ENCODE peak calls at places on chromosome 15, in eight cellular contexts. One of them, this sample, is unnamed.

GRCh38 chr15:92075764-92076163 is 222.3 kb downstream of the SLCO3A1 start:
- DNase-seq in mucosa of gallbladder: no peak
- DNase-seq in fibroblast of lung: no peak
- DNase-seq in CD8-positive, alpha-beta T cell: no peak
- DNase-seq in tibial artery: no peak
- DNase-seq in NCI-H460: no peak
- DNase-seq in activated CD8-positive, alpha-beta T cell treated with anti-CD3 and anti-CD28 coated beads for 36 hours: no peak
- DNase-seq in AG10803: no peak
- DNase-seq in this sample: no peak

GRCh38 chr15:91049378-91050127 is 27.2 kb upstream of the VPS33B start:
- DNase-seq in AG10803: peak; percentile 68
- DNase-seq in tibial artery: peak; percentile 62
- DNase-seq in activated CD8-positive, alpha-beta T cell treated with anti-CD3 and anti-CD28 coated beads for 36 hours: peak; percentile 71
- DNase-seq in fibroblast of lung: peak; percentile 60
- DNase-seq in mucosa of gallbladder: peak; percentile 70
- DNase-seq in NCI-H460: peak; percentile 62
- DNase-seq in CD8-positive, alpha-beta T cell: peak; percentile 11
- DNase-seq in this sample: no peak

GRCh38 chr15:97972366-97972765 is 11.9 kb downstream of the ARRDC4 start:
- DNase-seq in CD8-positive, alpha-beta T cell: no peak
- DNase-seq in activated CD8-positive, alpha-beta T cell treated with anti-CD3 and anti-CD28 coated beads for 36 hours: no peak
- DNase-seq in AG10803: no peak
- DNase-seq in tibial artery: no peak
- DNase-seq in fibroblast of lung: no peak
- DNase-seq in NCI-H460: no peak
- DNase-seq in mucosa of gallbladder: no peak
- DNase-seq in this sample: no peak

GRCh38 chr15:69554321-69554961 is 101.8 kb downstream of the RPLP1 start:
- DNase-seq in fibroblast of lung: no peak
- DNase-seq in mucosa of gallbladder: peak; percentile 55
- DNase-seq in AG10803: no peak
- DNase-seq in activated CD8-positive, alpha-beta T cell treated with anti-CD3 and anti-CD28 coated beads for 36 hours: no peak
- DNase-seq in tibial artery: no peak
- DNase-seq in CD8-positive, alpha-beta T cell: no peak
- DNase-seq in NCI-H460: no peak
- DNase-seq in this sample: no peak

GRCh38 chr15:31508656-31509055 is 182.0 kb downstream of the KLF13 start:
- DNase-seq in CD8-positive, alpha-beta T cell: no peak
- DNase-seq in AG10803: no peak
- DNase-seq in tibial artery: no peak
- DNase-seq in mucosa of gallbladder: no peak
- DNase-seq in NCI-H460: no peak
- DNase-seq in fibroblast of lung: no peak
- DNase-seq in activated CD8-positive, alpha-beta T cell treated with anti-CD3 and anti-CD28 coated beads for 36 hours: no peak
- DNase-seq in this sample: no peak

GRCh38 chr15:82040395-82040794 is 5.4 kb downstream of the MEX3B start:
- DNase-seq in mucosa of gallbladder: no peak
- DNase-seq in CD8-positive, alpha-beta T cell: no peak
- DNase-seq in NCI-H460: no peak
- DNase-seq in activated CD8-positive, alpha-beta T cell treated with anti-CD3 and anti-CD28 coated beads for 36 hours: no peak
- DNase-seq in tibial artery: no peak
- DNase-seq in fibroblast of lung: no peak
- DNase-seq in AG10803: no peak
- DNase-seq in this sample: no peak

GRCh38 chr15:57041416-57041815 is 123.0 kb downstream of the TCF12 start:
- DNase-seq in AG10803: no peak
- DNase-seq in activated CD8-positive, alpha-beta T cell treated with anti-CD3 and anti-CD28 coated beads for 36 hours: no peak
- DNase-seq in mucosa of gallbladder: no peak
- DNase-seq in CD8-positive, alpha-beta T cell: no peak
- DNase-seq in NCI-H460: no peak
- DNase-seq in tibial artery: no peak
- DNase-seq in fibroblast of lung: no peak
- DNase-seq in this sample: no peak

GRCh38 chr15:71705151-71705550 is 105.2 kb upstream of the NR2E3 start:
- DNase-seq in AG10803: peak; percentile 65
- DNase-seq in tibial artery: no peak
- DNase-seq in NCI-H460: no peak
- DNase-seq in fibroblast of lung: peak; percentile 79
- DNase-seq in CD8-positive, alpha-beta T cell: no peak
- DNase-seq in mucosa of gallbladder: no peak
- DNase-seq in activated CD8-positive, alpha-beta T cell treated with anti-CD3 and anti-CD28 coated beads for 36 hours: no peak
- DNase-seq in this sample: no peak

GRCh38 chr15:52912172-52912571 is 122.0 kb upstream of the ONECUT1 start:
- DNase-seq in activated CD8-positive, alpha-beta T cell treated with anti-CD3 and anti-CD28 coated beads for 36 hours: no peak
- DNase-seq in tibial artery: no peak
- DNase-seq in CD8-positive, alpha-beta T cell: no peak
- DNase-seq in mucosa of gallbladder: no peak
- DNase-seq in NCI-H460: no peak
- DNase-seq in fibroblast of lung: no peak
- DNase-seq in AG10803: no peak
- DNase-seq in this sample: no peak

GRCh38 chr15:50181206-50181982 is 602 bp upstream of the SLC27A2 start:
- DNase-seq in activated CD8-positive, alpha-beta T cell treated with anti-CD3 and anti-CD28 coated beads for 36 hours: no peak
- DNase-seq in NCI-H460: no peak
- DNase-seq in CD8-positive, alpha-beta T cell: no peak
- DNase-seq in mucosa of gallbladder: no peak
- DNase-seq in tibial artery: no peak
- DNase-seq in AG10803: no peak
- DNase-seq in fibroblast of lung: no peak
- DNase-seq in this sample: no peak

GRCh38 chr15:44729394-44729913 is 6.9 kb upstream of the TRIM69 start:
- DNase-seq in CD8-positive, alpha-beta T cell: peak; percentile 45
- DNase-seq in tibial artery: no peak
- DNase-seq in mucosa of gallbladder: no peak
- DNase-seq in NCI-H460: no peak
- DNase-seq in fibroblast of lung: no peak
- DNase-seq in AG10803: no peak
- DNase-seq in activated CD8-positive, alpha-beta T cell treated with anti-CD3 and anti-CD28 coated beads for 36 hours: peak; percentile 59
- DNase-seq in this sample: no peak

GRCh38 chr15:68801572-68802148 is 19.0 kb downstream of the ANP32A start:
- DNase-seq in activated CD8-positive, alpha-beta T cell treated with anti-CD3 and anti-CD28 coated beads for 36 hours: no peak
- DNase-seq in mucosa of gallbladder: no peak
- DNase-seq in AG10803: no peak
- DNase-seq in fibroblast of lung: no peak
- DNase-seq in tibial artery: no peak
- DNase-seq in NCI-H460: no peak
- DNase-seq in CD8-positive, alpha-beta T cell: no peak
- DNase-seq in this sample: no peak

GRCh38 chr15:43292375-43293078 is 25.8 kb upstream of the TGM5 start:
- DNase-seq in fibroblast of lung: peak; percentile 65
- DNase-seq in mucosa of gallbladder: no peak
- DNase-seq in activated CD8-positive, alpha-beta T cell treated with anti-CD3 and anti-CD28 coated beads for 36 hours: no peak
- DNase-seq in tibial artery: no peak
- DNase-seq in CD8-positive, alpha-beta T cell: no peak
- DNase-seq in AG10803: peak; percentile 71
- DNase-seq in NCI-H460: no peak
- DNase-seq in this sample: no peak

GRCh38 chr15:63251701-63252100 is 25.7 kb upstream of the APH1B start:
- DNase-seq in NCI-H460: no peak
- DNase-seq in mucosa of gallbladder: no peak
- DNase-seq in CD8-positive, alpha-beta T cell: no peak
- DNase-seq in tibial artery: no peak
- DNase-seq in AG10803: no peak
- DNase-seq in fibroblast of lung: peak; percentile 24
- DNase-seq in activated CD8-positive, alpha-beta T cell treated with anti-CD3 and anti-CD28 coated beads for 36 hours: no peak
- DNase-seq in this sample: no peak

GRCh38 chr15:54840999-54841398 is 355.7 kb downstream of the RSL24D1 start:
- DNase-seq in AG10803: no peak
- DNase-seq in tibial artery: no peak
- DNase-seq in activated CD8-positive, alpha-beta T cell treated with anti-CD3 and anti-CD28 coated beads for 36 hours: no peak
- DNase-seq in fibroblast of lung: no peak
- DNase-seq in mucosa of gallbladder: no peak
- DNase-seq in NCI-H460: no peak
- DNase-seq in CD8-positive, alpha-beta T cell: no peak
- DNase-seq in this sample: no peak

GRCh38 chr15:47620960-47621681 is 96.2 kb upstream of the SEMA6D start:
- DNase-seq in AG10803: no peak
- DNase-seq in NCI-H460: no peak
- DNase-seq in CD8-positive, alpha-beta T cell: no peak
- DNase-seq in mucosa of gallbladder: no peak
- DNase-seq in fibroblast of lung: peak; percentile 6
- DNase-seq in activated CD8-positive, alpha-beta T cell treated with anti-CD3 and anti-CD28 coated beads for 36 hours: no peak
- DNase-seq in tibial artery: no peak
- DNase-seq in this sample: no peak

GRCh38 chr15:88440021-88440420 is 27.2 kb downstream of the MRPL46 start:
- DNase-seq in AG10803: peak; percentile 49
- DNase-seq in NCI-H460: no peak
- DNase-seq in fibroblast of lung: peak; percentile 95
- DNase-seq in mucosa of gallbladder: no peak
- DNase-seq in activated CD8-positive, alpha-beta T cell treated with anti-CD3 and anti-CD28 coated beads for 36 hours: no peak
- DNase-seq in CD8-positive, alpha-beta T cell: no peak
- DNase-seq in tibial artery: no peak
- DNase-seq in this sample: no peak

GRCh38 chr15:80951941-80952340 is 37.7 kb downstream of the MESD start:
- DNase-seq in tibial artery: no peak
- DNase-seq in AG10803: peak; percentile 17
- DNase-seq in NCI-H460: no peak
- DNase-seq in CD8-positive, alpha-beta T cell: no peak
- DNase-seq in mucosa of gallbladder: no peak
- DNase-seq in fibroblast of lung: no peak
- DNase-seq in activated CD8-positive, alpha-beta T cell treated with anti-CD3 and anti-CD28 coated beads for 36 hours: no peak
- DNase-seq in this sample: peak; percentile 45

GRCh38 chr15:60043744-60044435 is 39.8 kb downstream of the FOXB1 start:
- DNase-seq in AG10803: no peak
- DNase-seq in fibroblast of lung: no peak
- DNase-seq in mucosa of gallbladder: no peak
- DNase-seq in tibial artery: no peak
- DNase-seq in NCI-H460: no peak
- DNase-seq in activated CD8-positive, alpha-beta T cell treated with anti-CD3 and anti-CD28 coated beads for 36 hours: peak; percentile 4
- DNase-seq in CD8-positive, alpha-beta T cell: no peak
- DNase-seq in this sample: no peak

GRCh38 chr15:25238126-25238525 is 200.7 kb downstream of the UBE3A start:
- DNase-seq in activated CD8-positive, alpha-beta T cell treated with anti-CD3 and anti-CD28 coated beads for 36 hours: no peak
- DNase-seq in tibial artery: no peak
- DNase-seq in CD8-positive, alpha-beta T cell: peak; percentile 0
- DNase-seq in AG10803: no peak
- DNase-seq in mucosa of gallbladder: no peak
- DNase-seq in NCI-H460: no peak
- DNase-seq in fibroblast of lung: no peak
- DNase-seq in this sample: peak; percentile 38

GRCh38 chr15:74857671-74858365 is 14.9 kb upstream of the ULK3 start:
- DNase-seq in AG10803: no peak
- DNase-seq in activated CD8-positive, alpha-beta T cell treated with anti-CD3 and anti-CD28 coated beads for 36 hours: peak; percentile 58
- DNase-seq in NCI-H460: no peak
- DNase-seq in mucosa of gallbladder: no peak
- DNase-seq in fibroblast of lung: no peak
- DNase-seq in CD8-positive, alpha-beta T cell: no peak
- DNase-seq in tibial artery: no peak
- DNase-seq in this sample: no peak

GRCh38 chr15:69434236-69434635 is 18.4 kb upstream of the RPLP1 start:
- DNase-seq in AG10803: no peak
- DNase-seq in activated CD8-positive, alpha-beta T cell treated with anti-CD3 and anti-CD28 coated beads for 36 hours: no peak
- DNase-seq in NCI-H460: no peak
- DNase-seq in mucosa of gallbladder: no peak
- DNase-seq in CD8-positive, alpha-beta T cell: no peak
- DNase-seq in tibial artery: no peak
- DNase-seq in fibroblast of lung: no peak
- DNase-seq in this sample: no peak

GRCh38 chr15:101105059-101105851 is 146.6 kb downstream of the CHSY1 start:
- DNase-seq in CD8-positive, alpha-beta T cell: no peak
- DNase-seq in NCI-H460: no peak
- DNase-seq in tibial artery: no peak
- DNase-seq in fibroblast of lung: peak; percentile 49
- DNase-seq in mucosa of gallbladder: no peak
- DNase-seq in activated CD8-positive, alpha-beta T cell treated with anti-CD3 and anti-CD28 coated beads for 36 hours: no peak
- DNase-seq in AG10803: no peak
- DNase-seq in this sample: no peak

GRCh38 chr15:59976480-59976879 is 27.6 kb upstream of the FOXB1 start:
- DNase-seq in tibial artery: no peak
- DNase-seq in mucosa of gallbladder: no peak
- DNase-seq in CD8-positive, alpha-beta T cell: peak; percentile 46
- DNase-seq in AG10803: no peak
- DNase-seq in fibroblast of lung: no peak
- DNase-seq in NCI-H460: no peak
- DNase-seq in activated CD8-positive, alpha-beta T cell treated with anti-CD3 and anti-CD28 coated beads for 36 hours: peak; percentile 87
- DNase-seq in this sample: no peak

GRCh38 chr15:74845581-74845980 is 2.6 kb upstream of the ULK3 start:
- DNase-seq in NCI-H460: no peak
- DNase-seq in mucosa of gallbladder: no peak
- DNase-seq in activated CD8-positive, alpha-beta T cell treated with anti-CD3 and anti-CD28 coated beads for 36 hours: peak; percentile 54
- DNase-seq in AG10803: no peak
- DNase-seq in fibroblast of lung: no peak
- DNase-seq in tibial artery: no peak
- DNase-seq in CD8-positive, alpha-beta T cell: no peak
- DNase-seq in this sample: no peak

GRCh38 chr15:98226578-98226977 is 266.1 kb downstream of the ARRDC4 start:
- DNase-seq in activated CD8-positive, alpha-beta T cell treated with anti-CD3 and anti-CD28 coated beads for 36 hours: no peak
- DNase-seq in CD8-positive, alpha-beta T cell: no peak
- DNase-seq in AG10803: no peak
- DNase-seq in tibial artery: no peak
- DNase-seq in mucosa of gallbladder: no peak
- DNase-seq in NCI-H460: no peak
- DNase-seq in fibroblast of lung: no peak
- DNase-seq in this sample: no peak

GRCh38 chr15:39580630-39581500 is at the start of gene THBS1:
- DNase-seq in fibroblast of lung: peak; percentile 93
- DNase-seq in NCI-H460: no peak
- DNase-seq in AG10803: peak; percentile 99
- DNase-seq in tibial artery: peak; percentile 81
- DNase-seq in activated CD8-positive, alpha-beta T cell treated with anti-CD3 and anti-CD28 coated beads for 36 hours: peak; percentile 73
- DNase-seq in mucosa of gallbladder: peak; percentile 86
- DNase-seq in CD8-positive, alpha-beta T cell: peak; percentile 24
- DNase-seq in this sample: peak; percentile 97

GRCh38 chr15:101031203-101031602 is 112.0 kb downstream of the LRRK1 start:
- DNase-seq in activated CD8-positive, alpha-beta T cell treated with anti-CD3 and anti-CD28 coated beads for 36 hours: no peak
- DNase-seq in NCI-H460: no peak
- DNase-seq in mucosa of gallbladder: peak; percentile 10
- DNase-seq in fibroblast of lung: peak; percentile 35
- DNase-seq in tibial artery: no peak
- DNase-seq in CD8-positive, alpha-beta T cell: no peak
- DNase-seq in AG10803: no peak
- DNase-seq in this sample: peak; percentile 30

GRCh38 chr15:41983621-41984571 is 11.5 kb upstream of the EHD4 start:
- DNase-seq in activated CD8-positive, alpha-beta T cell treated with anti-CD3 and anti-CD28 coated beads for 36 hours: no peak
- DNase-seq in tibial artery: peak; percentile 5
- DNase-seq in NCI-H460: no peak
- DNase-seq in mucosa of gallbladder: no peak
- DNase-seq in fibroblast of lung: no peak
- DNase-seq in CD8-positive, alpha-beta T cell: no peak
- DNase-seq in AG10803: no peak
- DNase-seq in this sample: peak; percentile 58

This sample was measured in posterior vena cava.